ENCODE peak calls at places on chromosome 7, in nine cellular contexts. J, H, W, X, G, L, D, V and U are unnamed samples.

GRCh38 chr7:66413379-66414114 is 208.4 kb downstream of the TPST1 start:
- DNase-seq in J (peak), H (peak), W (peak), X (peak), G (peak), L (peak), D (peak), V (peak), U (peak)

GRCh38 chr7:23931633-23932032 is 221.6 kb downstream of the STK31 start:
- DNase-seq in J (no peak), H (no peak), W (no peak), X (no peak), G (no peak), L (no peak), D (no peak), V (no peak), U (no peak)

GRCh38 chr7:21942955-21943354 is 2.7 kb downstream of the CDCA7L start:
- DNase-seq in J (no peak), H (no peak), W (no peak), X (peak), G (no peak), L (no peak), D (no peak), V (peak), U (no peak)

GRCh38 chr7:30093351-30094019 is 41.3 kb upstream of the MTURN start:
- DNase-seq in J (no peak), H (no peak), W (no peak), X (no peak), G (no peak), L (no peak), D (no peak), V (no peak), U (no peak)

GRCh38 chr7:131586259-131586658 is 29.8 kb upstream of the PODXL start:
- DNase-seq in J (no peak), H (no peak), W (no peak), X (no peak), G (no peak), L (no peak), D (no peak), V (peak), U (no peak)

GRCh38 chr7:26284995-26285632 is 6.5 kb upstream of the SNX10 start:
- DNase-seq in J (no peak), H (no peak), W (no peak), X (no peak), G (no peak), L (no peak), D (peak), V (no peak), U (no peak)

GRCh38 chr7:114026486-114027089 is 107.8 kb upstream of the PPP1R3A start:
- DNase-seq in J (no peak), H (no peak), W (no peak), X (peak), G (peak), L (peak), D (peak), V (no peak), U (no peak)

GRCh38 chr7:22663721-22664120 is 63.3 kb upstream of the IL6 start:
- DNase-seq in J (no peak), H (no peak), W (no peak), X (no peak), G (no peak), L (no peak), D (no peak), V (no peak), U (no peak)

GRCh38 chr7:5773661-5774086 is 7.8 kb downstream of the RNF216 start:
- DNase-seq in J (no peak), H (no peak), W (no peak), X (peak), G (peak), L (no peak), D (no peak), V (peak), U (peak)

GRCh38 chr7:91046322-91047088 is 217.7 kb upstream of the FZD1 start:
- DNase-seq in J (no peak), H (no peak), W (no peak), X (peak), G (no peak), L (peak), D (no peak), V (no peak), U (no peak)

GRCh38 chr7:70752794-70753241 is 379.1 kb upstream of the GALNT17 start:
- DNase-seq in J (no peak), H (no peak), W (no peak), X (no peak), G (no peak), L (no peak), D (no peak), V (no peak), U (no peak)

GRCh38 chr7:136513744-136514143 is 354.7 kb upstream of the CHRM2 start:
- DNase-seq in J (no peak), H (no peak), W (no peak), X (no peak), G (no peak), L (no peak), D (no peak), V (no peak), U (no peak)

GRCh38 chr7:117349545-117349944 is 26.7 kb upstream of the WNT2 start:
- DNase-seq in J (no peak), H (no peak), W (no peak), X (no peak), G (no peak), L (no peak), D (no peak), V (no peak), U (no peak)

GRCh38 chr7:18429547-18429946 is 66.0 kb upstream of the HDAC9 start:
- DNase-seq in J (no peak), H (no peak), W (no peak), X (no peak), G (no peak), L (no peak), D (no peak), V (peak), U (peak)

GRCh38 chr7:122006687-122007086 is 133.7 kb downstream of the PTPRZ1 start:
- DNase-seq in J (no peak), H (no peak), W (no peak), X (peak), G (no peak), L (peak), D (no peak), V (peak), U (peak)

GRCh38 chr7:114663502-114663901 is 248.9 kb downstream of the FOXP2 start:
- DNase-seq in J (no peak), H (no peak), W (no peak), X (peak), G (no peak), L (peak), D (peak), V (no peak), U (peak)

GRCh38 chr7:135712182-135712782 is 15.7 kb downstream of the SLC13A4 start:
- DNase-seq in J (no peak), H (no peak), W (no peak), X (no peak), G (no peak), L (no peak), D (no peak), V (no peak), U (no peak)

GRCh38 chr7:21568762-21569161 is 25.9 kb downstream of the DNAH11 start:
- DNase-seq in J (no peak), H (no peak), W (no peak), X (no peak), G (no peak), L (peak), D (peak), V (no peak), U (no peak)

GRCh38 chr7:31443457-31443856 is 70.4 kb upstream of the ITPRID1 start:
- DNase-seq in J (no peak), H (no peak), W (no peak), X (peak), G (no peak), L (peak), D (peak), V (peak), U (peak)

GRCh38 chr7:74236284-74236683 is 17.9 kb downstream of the RFC2 start:
- DNase-seq in J (no peak), H (no peak), W (no peak), X (no peak), G (peak), L (no peak), D (no peak), V (no peak), U (no peak)

GRCh38 chr7:12985228-12985627 is 297.8 kb downstream of the ARL4A start:
- DNase-seq in J (no peak), H (no peak), W (no peak), X (no peak), G (no peak), L (no peak), D (no peak), V (no peak), U (no peak)